ENCODE peak calls at places on chromosomes 7 and 10, in ten cellular contexts. Z is A549, E is aorta, Y is tibial nerve, V is spleen, I is neural progenitor cell, D is fibroblast of lung, M is breast epithelium, J is Panc1, K is HCT116. N is an unnamed sample.

GRCh38 chr10:44647473-44647872 is 262.6 kb upstream of the CXCL12 start:
- DNase-seq in D (no peak), I (no peak), Y (no peak), M (no peak), K (no peak), J (no peak), V (no peak), E (no peak), Z (no peak), N (no peak)

GRCh38 chr7:91191771-91192170 is 72.5 kb upstream of the FZD1 start:
- DNase-seq in V (no peak), E (no peak), I (no peak), K (no peak), Z (no peak), D (peak; percentile 45), J (no peak), M (no peak), Y (no peak), N (no peak)

GRCh38 chr7:12728192-12728538 is 40.7 kb downstream of the ARL4A start:
- DNase-seq in M (no peak), K (no peak), I (no peak), V (no peak), E (no peak), D (no peak), Y (no peak), J (no peak), Z (no peak), N (no peak)

GRCh38 chr10:55266797-55267196 is 465.8 kb upstream of the PCDH15 start:
- DNase-seq in V (no peak), D (no peak), Z (no peak), Y (no peak), M (no peak), E (no peak), K (no peak), J (no peak), I (no peak), N (no peak)

GRCh38 chr7:26429168-26429567 is 137.5 kb downstream of the SNX10 start:
- DNase-seq in Z (no peak), D (no peak), M (no peak), K (no peak), I (no peak), E (no peak), J (no peak), V (no peak), Y (no peak), N (no peak)

GRCh38 chr7:29248713-29249382 is 54.3 kb downstream of the CHN2 start:
- DNase-seq in M (no peak), Z (no peak), K (no peak), Y (no peak), J (no peak), D (no peak), V (no peak), E (no peak), I (no peak), N (no peak)

GRCh38 chr7:5594616-5595544 is 171.2 kb upstream of the TNRC18 start:
- DNase-seq in E (no peak), Z (no peak), D (peak; percentile 50), I (peak; percentile 90), V (no peak), M (no peak), Y (no peak), K (no peak), J (peak; percentile 30), N (no peak)

GRCh38 chr7:122676466-122676865 is 22.5 kb downstream of the RNF133 start:
- DNase-seq in E (no peak), I (no peak), V (no peak), M (no peak), K (no peak), J (no peak), Y (no peak), D (peak; percentile 8), Z (no peak), N (no peak)

GRCh38 chr7:95628831-95629439 is 32.6 kb upstream of the PDK4 start:
- DNase-seq in E (no peak), Z (peak; percentile 8), J (no peak), D (no peak), V (no peak), K (no peak), I (no peak), M (no peak), Y (no peak), N (no peak)

GRCh38 chr7:150716368-150716767 is at the start of gene GIMAP1:
- DNase-seq in D (no peak), K (no peak), E (no peak), M (no peak), Y (no peak), Z (no peak), V (peak; percentile 84), I (no peak), J (no peak), N (no peak)

GRCh38 chr10:15084502-15084922 is 4.1 kb downstream of the ACBD7 start:
- DNase-seq in E (no peak), K (peak; percentile 64), V (no peak), Z (peak; percentile 66), Y (peak; percentile 18), M (no peak), D (peak; percentile 99), I (peak; percentile 82), J (no peak), N (no peak)

GRCh38 chr10:110865184-110865803 is 6.4 kb upstream of the PDCD4 start:
- DNase-seq in I (peak; percentile 68), Z (no peak), K (no peak), E (no peak), D (peak; percentile 70), Y (no peak), V (no peak), J (no peak), M (no peak), N (no peak)

GRCh38 chr7:30726296-30727006 is 25.5 kb upstream of the INMT start:
- DNase-seq in E (peak; percentile 62), Y (no peak), K (no peak), V (peak; percentile 62), J (no peak), I (no peak), D (no peak), Z (no peak), M (no peak), N (no peak)

GRCh38 chr10:132691711-132692153 is 94.2 kb downstream of the NKX6-2 start:
- DNase-seq in M (peak; percentile 40), D (no peak), V (peak; percentile 64), Z (no peak), I (no peak), J (no peak), Y (no peak), K (no peak), E (peak; percentile 55), N (no peak)

GRCh38 chr10:12965571-12965970 is 35.9 kb downstream of the CCDC3 start:
- DNase-seq in J (no peak), Z (no peak), V (no peak), I (no peak), K (no peak), Y (no peak), D (peak; percentile 53), M (no peak), E (no peak), N (no peak)

DNA sequence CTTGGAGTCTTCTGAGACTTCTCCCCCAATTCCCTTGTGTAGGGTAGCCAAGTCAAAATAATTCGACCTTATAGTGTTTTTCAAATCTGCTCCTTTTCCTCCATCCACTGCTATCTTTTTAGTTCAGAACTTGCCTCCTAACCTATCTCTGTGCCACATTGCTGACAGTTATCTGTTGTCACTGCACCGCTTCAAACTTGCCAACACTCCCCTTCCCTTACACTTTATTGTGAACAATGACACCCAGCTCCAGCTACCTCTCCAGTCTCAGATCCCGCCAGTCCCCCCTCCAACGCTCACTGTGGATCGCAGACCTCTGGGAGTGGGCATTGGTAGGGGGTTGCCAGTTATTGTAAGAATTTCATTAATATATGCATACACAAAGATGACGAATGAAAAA is 16.3 kb upstream of the HPS1 start:
- DNase-seq in K (no peak), E (no peak), D (no peak), M (no peak), Z (no peak), J (no peak), Y (no peak), I (no peak), V (no peak), N (no peak)
- H3K4me1 ChIP-seq in K (peaks cover 26% of the 10 kb centered on the region), E (peaks cover 3% of the 10 kb centered on the region), D (peaks cover 13% of the 10 kb centered on the region), M (no peaks in the 10 kb centered on the region), Z (peaks cover 15% of the 10 kb centered on the region), J (peaks cover 21% of the 10 kb centered on the region), Y (peaks cover 25% of the 10 kb centered on the region), I (peaks cover 9% of the 10 kb centered on the region), V (peaks cover 8% of the 10 kb centered on the region), N (peaks cover 3% of the 10 kb centered on the region)

DNA sequence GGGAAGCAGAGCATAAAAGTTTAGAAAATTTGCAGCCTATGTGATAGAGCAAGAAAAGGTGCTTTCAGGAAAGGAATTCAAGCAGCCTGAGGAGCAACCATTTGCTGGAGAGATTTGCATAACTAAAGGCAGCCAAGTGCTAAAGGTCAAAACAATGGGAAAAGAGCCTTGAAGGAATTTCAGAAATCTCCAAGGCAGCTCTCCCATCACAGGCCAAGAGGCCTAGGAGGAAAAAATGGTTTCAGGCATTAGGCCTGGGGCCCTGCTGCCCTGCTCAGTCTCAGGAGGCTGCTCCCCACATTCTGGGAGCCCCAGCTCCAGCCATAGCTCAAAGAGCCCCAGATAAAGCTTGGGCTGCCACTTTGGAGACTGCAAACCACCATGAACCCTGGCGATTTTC is 95.9 kb upstream of the UNC5B start:
- DNase-seq in J (no peak), I (no peak), K (no peak), E (no peak), Z (no peak), D (no peak), Y (no peak), M (no peak), V (no peak), N (no peak)
- H3K9me3 ChIP-seq in J (peaks cover 12% of the 10 kb centered on the region), I (peaks cover 14% of the 10 kb centered on the region), K (peaks cover 13% of the 10 kb centered on the region), E (peaks cover 12% of the 10 kb centered on the region), Z (peaks cover 15% of the 10 kb centered on the region), D (no peaks in the 10 kb centered on the region), Y (no peaks in the 10 kb centered on the region), M (peaks cover 56% of the 10 kb centered on the region), V (peaks cover 78% of the 10 kb centered on the region), N (no peaks in the 10 kb centered on the region)

DNA sequence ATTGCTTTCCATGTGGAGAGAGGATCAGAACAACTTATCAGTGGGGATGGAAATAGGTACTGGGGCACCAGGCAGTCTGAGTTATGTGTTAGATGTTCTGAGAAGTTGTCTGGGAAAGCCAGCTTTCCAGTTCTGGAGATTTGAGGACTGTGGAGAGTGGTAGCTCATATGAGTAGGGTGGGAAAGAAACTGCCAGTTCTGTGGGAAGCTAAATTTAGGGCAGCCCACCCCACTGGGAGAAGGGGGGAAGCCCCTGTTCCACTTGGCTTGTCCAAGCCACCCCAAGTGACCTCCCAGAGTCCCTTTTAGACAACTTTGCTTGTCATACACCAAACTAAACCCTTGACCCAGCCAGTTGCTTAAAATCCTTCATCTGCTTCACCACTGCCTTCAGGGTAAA is 189.5 kb downstream of the REEP3 start:
- DNase-seq in J (no peak), Z (no peak), E (no peak), M (no peak), V (no peak), D (no peak), K (no peak), Y (no peak), I (no peak), N (no peak)
- H3K4me1 ChIP-seq in J (peaks cover 67% of the 10 kb centered on the region), Z (peaks cover 51% of the 10 kb centered on the region), E (peaks cover 4% of the 10 kb centered on the region), M (peaks cover 15% of the 10 kb centered on the region), V (peaks cover 10% of the 10 kb centered on the region), D (peaks cover 19% of the 10 kb centered on the region), K (peaks cover 77% of the 10 kb centered on the region), Y (peaks cover 51% of the 10 kb centered on the region), I (peaks cover 37% of the 10 kb centered on the region), N (peaks cover 59% of the 10 kb centered on the region)

DNA sequence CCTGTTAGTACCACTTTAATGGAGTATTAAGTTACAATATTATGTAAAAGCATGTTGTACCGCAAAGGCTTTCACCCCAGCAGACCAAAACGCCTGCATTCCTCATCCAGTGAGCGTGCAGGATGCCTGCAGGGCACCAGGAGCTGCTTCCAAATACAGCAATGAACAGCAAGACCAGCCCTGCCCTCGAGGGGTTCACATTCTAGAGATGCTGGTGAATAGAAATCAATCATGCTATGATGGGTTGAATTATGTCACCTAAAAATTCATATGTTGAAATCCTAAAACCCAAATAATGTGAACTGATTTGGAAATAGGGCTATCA is 476.1 kb downstream of the PTPRN2 start:
- DNase-seq in K (no peak), I (no peak), M (no peak), J (no peak), V (no peak), Y (no peak), E (peak; percentile 23), Z (no peak), D (no peak), N (no peak)
- H3K9me3 ChIP-seq in K (peaks cover 1% of the 10 kb centered on the region), I (no peaks in the 10 kb centered on the region), M (peaks cover 48% of the 10 kb centered on the region), J (no peaks in the 10 kb centered on the region), V (peaks cover 52% of the 10 kb centered on the region), Y (no peaks in the 10 kb centered on the region), E (peaks cover 15% of the 10 kb centered on the region), Z (peaks cover 16% of the 10 kb centered on the region), D (peaks cover 1% of the 10 kb centered on the region), N (no peaks in the 10 kb centered on the region)